ENCODE peak calls at places on chromosomes 13 and 19, in four cellular contexts. F is HEK293T, V is HepG2, O is K562. L is an unnamed sample.

GRCh38 chr19:31282346-31282745 is 66.9 kb downstream of the TSHZ3 start:
- DNase-seq in O (no peak), F (no peak), V (no peak), L (no peak)

GRCh38 chr13:30165791-30166190 is 141.6 kb downstream of the KATNAL1 start:
- DNase-seq in F (no peak), O (no peak), V (no peak), L (no peak)

GRCh38 chr13:111126509-111126908 is 11.4 kb downstream of the ARHGEF7 start:
- DNase-seq in O (no peak), F (no peak), V (no peak), L (no peak)

GRCh38 chr19:18785179-18786124 is 5.7 kb downstream of the COMP start:
- DNase-seq in V (peak), O (peak), F (peak), L (peak)

GRCh38 chr19:31104451-31104850 is 244.8 kb downstream of the TSHZ3 start:
- DNase-seq in F (no peak), V (no peak), O (no peak), L (no peak)

GRCh38 chr19:48321622-48322591 is 3.4 kb upstream of the EMP3 start:
- DNase-seq in F (peak), O (peak), V (peak), L (peak)

GRCh38 chr13:97911311-97912138 is 42.0 kb upstream of the IPO5 start:
- DNase-seq in F (peak), O (peak), V (peak), L (peak)

GRCh38 chr19:6357995-6358394 is 3.3 kb upstream of the CLPP start:
- DNase-seq in V (no peak), O (no peak), F (no peak), L (no peak)

DNA sequence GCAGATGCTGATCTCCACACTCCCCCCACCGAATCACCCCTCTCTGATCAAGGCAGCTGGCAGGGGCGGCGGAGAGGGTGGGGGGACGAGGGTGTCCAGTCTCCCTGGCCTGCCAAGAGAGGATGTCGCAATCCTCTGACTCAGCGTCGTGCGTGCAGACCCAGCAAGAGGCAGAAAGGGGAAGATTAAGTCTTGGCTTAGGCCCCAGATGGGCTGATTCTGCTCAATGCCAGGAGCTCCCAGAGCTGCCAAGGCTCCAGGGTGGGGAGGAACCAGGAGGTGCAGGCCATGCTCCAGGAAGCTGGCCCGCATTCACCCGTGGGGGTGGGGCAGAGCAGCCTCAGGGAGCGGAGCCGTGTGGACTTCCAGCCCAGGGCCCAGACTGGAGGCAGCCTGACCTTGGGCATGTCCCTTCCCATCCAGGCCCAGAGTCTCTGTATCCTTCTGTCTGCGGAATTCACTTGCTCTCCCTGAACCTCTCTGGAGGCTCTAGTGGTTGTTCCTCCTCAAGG is 6.6 kb upstream of the BCL3 start:
- DNase-seq in V (peak), F (no peak), O (peak), L (no peak)
- TF ChIP-seq ELF4 in V (no peak), F (no peak), O (no peak), L (no peak)

GRCh38 chr19:33039815-33040214 is 24.9 kb downstream of the RHPN2 start:
- DNase-seq in V (no peak), O (no peak), F (no peak), L (no peak)
- TF ChIP-seq ELF4 in V (no peak), O (no peak), F (no peak), L (no peak)

GRCh38 chr19:51944798-51945552 is 17.7 kb downstream of the ZNF613 start:
- DNase-seq in O (no peak), F (no peak), V (no peak), L (no peak)
- TF ChIP-seq ELF4 in O (no peak), F (no peak), V (no peak), L (no peak)

DNA sequence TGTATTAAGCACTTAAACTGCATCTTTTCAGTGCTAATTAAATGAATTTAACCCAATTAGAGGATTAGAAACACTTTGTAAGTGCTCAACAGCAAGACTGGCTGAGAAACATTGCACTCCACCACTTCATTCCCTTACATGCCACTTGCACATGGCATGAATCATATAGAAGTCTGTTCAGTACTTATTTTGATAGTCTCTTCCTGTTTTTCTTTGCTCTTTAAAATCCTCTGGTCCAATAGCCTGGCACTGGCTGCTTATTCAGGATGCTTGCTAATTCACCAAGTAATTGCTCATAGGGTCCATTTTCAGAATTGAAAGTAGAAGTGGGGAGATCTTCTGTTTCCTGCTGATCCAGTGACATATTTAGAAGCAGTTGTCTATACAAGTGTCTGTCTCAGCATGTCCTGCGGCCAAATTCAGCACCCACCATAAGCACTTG is 900.1 kb downstream of the PCDH9 start:
- DNase-seq in F (no peak), O (no peak), V (no peak), L (no peak)
- TF ChIP-seq ELF4 in F (no peak), O (no peak), V (no peak), L (no peak)

GRCh38 chr13:20728579-20729300 is 25.2 kb downstream of the IL17D start:
- DNase-seq in V (no peak), F (no peak), O (no peak), L (no peak)
- TF ChIP-seq ELF4 in V (no peak), F (no peak), O (no peak), L (no peak)

GRCh38 chr13:80196756-80197155 is 144.2 kb downstream of the SPRY2 start:
- DNase-seq in F (no peak), V (no peak), O (no peak), L (no peak)
- TF ChIP-seq ELF4 in F (no peak), V (no peak), O (no peak), L (no peak)

GRCh38 chr19:39596911-39597310 is 5.4 kb upstream of the LGALS13 start:
- DNase-seq in F (no peak), V (no peak), O (no peak), L (no peak)
- TF ChIP-seq ELF4 in F (no peak), V (no peak), O (no peak), L (no peak)

GRCh38 chr13:112931028-112931934 is 37.7 kb upstream of the MCF2L start:
- DNase-seq in F (peak), V (peak), O (peak), L (peak)
- TF ChIP-seq ELF4 in F (no peak), V (no peak), O (no peak), L (no peak)

DNA sequence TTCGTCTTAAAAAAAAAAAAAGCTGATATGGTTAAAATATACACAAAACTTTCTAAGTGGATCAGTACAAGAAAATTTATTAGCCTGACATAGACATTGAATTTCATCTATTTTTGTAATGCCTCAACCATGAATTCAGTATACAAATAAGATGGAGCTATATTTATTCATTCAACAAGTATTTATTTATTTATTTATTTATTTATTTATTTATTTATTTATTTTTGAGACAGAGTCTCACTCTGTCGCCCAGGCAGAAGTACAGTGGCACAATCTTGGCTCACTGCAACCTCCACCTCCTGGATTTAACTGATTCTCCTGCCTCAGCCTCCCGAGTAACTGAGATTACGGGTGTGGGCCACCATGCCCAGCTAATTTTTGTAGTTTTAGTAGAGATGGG is 78.5 kb upstream of the GSX1 start:
- DNase-seq in O (no peak), V (no peak), F (no peak), L (no peak)
- TF ChIP-seq ELF4 in O (no peak), V (no peak), F (no peak), L (no peak)

L was measured in WTC11.